ENCODE peak calls at places on chromosomes 6 and 20, in eight cellular contexts. Y is fibroblast of pulmonary artery, Q is retinal pigment epithelial cell, K is foreskin melanocyte, F is HS-5, X is hepatocyte, S is ascending aorta, Z is HEK293T. G is an unnamed sample.

GRCh38 chr20:38501858-38502431 is 29.3 kb downstream of the RALGAPB start:
- DNase-seq in F (no peak), K (no peak), Y (no peak), S (no peak), X (no peak), Z (no peak), Q (no peak), G (no peak)

GRCh38 chr20:49427751-49428518 is 54.5 kb downstream of the KCNB1 start:
- DNase-seq in Z (no peak), Q (no peak), F (no peak), S (no peak), Y (no peak), K (no peak), X (no peak), G (peak; percentile 65)

GRCh38 chr20:25605146-25605545 is 18.7 kb downstream of the NANP start:
- DNase-seq in S (no peak), Y (peak; percentile 14), F (no peak), Q (no peak), Z (no peak), K (no peak), X (no peak), G (no peak)

GRCh38 chr20:14830466-14830865 is 493.1 kb upstream of the FLRT3 start:
- DNase-seq in X (no peak), Z (no peak), S (no peak), F (no peak), Q (no peak), Y (no peak), K (no peak), G (no peak)

GRCh38 chr6:163180874-163181541 is 233.5 kb upstream of the QKI start:
- DNase-seq in F (peak; percentile 6), Y (peak; percentile 75), Q (no peak), X (peak; percentile 84), K (peak; percentile 79), Z (peak; percentile 72), S (peak; percentile 37), G (peak; percentile 88)

GRCh38 chr20:45450097-45450818 is 19.3 kb upstream of the WFDC2 start:
- DNase-seq in X (peak; percentile 76), Z (peak; percentile 52), Q (no peak), K (peak; percentile 44), Y (peak; percentile 71), F (peak; percentile 23), S (no peak), G (peak; percentile 73)

GRCh38 chr6:82870582-82871172 is 195.0 kb downstream of the UBE3D start:
- DNase-seq in Q (no peak), Z (no peak), Y (no peak), K (no peak), S (no peak), X (no peak), F (no peak), G (no peak)

GRCh38 chr6:57159127-57159526 is 13.0 kb upstream of the BAG2 start:
- DNase-seq in Y (no peak), Q (no peak), S (no peak), K (no peak), F (no peak), X (no peak), Z (no peak), G (no peak)

GRCh38 chr6:92945799-92946198 is 473.6 kb downstream of the EPHA7 start:
- DNase-seq in K (no peak), Q (no peak), X (no peak), Z (no peak), F (peak; percentile 87), Y (peak; percentile 12), S (no peak), G (peak; percentile 3)

GRCh38 chr6:156970595-156971112 is 193.5 kb downstream of the ARID1B start:
- DNase-seq in K (no peak), S (no peak), F (no peak), X (no peak), Z (no peak), Q (no peak), Y (no peak), G (no peak)

GRCh38 chr20:4476903-4477302 is 244.8 kb upstream of the PRND start:
- DNase-seq in Z (no peak), Q (no peak), K (no peak), X (no peak), Y (no peak), S (peak; percentile 9), F (no peak), G (no peak)

GRCh38 chr6:122530440-122531046 is 58.9 kb upstream of the SERINC1 start:
- DNase-seq in Q (peak; percentile 16), F (peak; percentile 31), K (peak; percentile 49), X (peak; percentile 81), Y (peak; percentile 77), S (no peak), Z (peak; percentile 74), G (peak; percentile 85)

G was measured in choroid plexus epithelial cell.